ENCODE peak calls at places on chromosomes 11 and 22, in ten cellular contexts. One of them, this sample, is unnamed.

GRCh38 chr22:29032014-29032475 is 29.6 kb downstream of the C22orf31 start:
- DNase-seq in NB4: no peak
- DNase-seq in fibroblast of the aortic adventitia: no peak
- DNase-seq in Peyer's patch: no peak
- DNase-seq in upper lobe of right lung: no peak
- DNase-seq in gastrocnemius medialis: no peak
- DNase-seq in astrocyte of the cerebellum: no peak
- DNase-seq in OCI-LY7: no peak
- DNase-seq in cardiac muscle cell: peak
- DNase-seq in A549: no peak
- DNase-seq in this sample: peak

GRCh38 chr11:70848243-70848750 is 404.1 kb downstream of the SHANK2 start:
- DNase-seq in cardiac muscle cell: no peak
- DNase-seq in NB4: no peak
- DNase-seq in gastrocnemius medialis: no peak
- DNase-seq in Peyer's patch: no peak
- DNase-seq in OCI-LY7: no peak
- DNase-seq in astrocyte of the cerebellum: no peak
- DNase-seq in A549: no peak
- DNase-seq in fibroblast of the aortic adventitia: no peak
- DNase-seq in upper lobe of right lung: no peak
- DNase-seq in this sample: no peak

GRCh38 chr11:111308140-111308539 is 9.8 kb downstream of the POU2AF3 start:
- DNase-seq in astrocyte of the cerebellum: no peak
- DNase-seq in NB4: no peak
- DNase-seq in upper lobe of right lung: no peak
- DNase-seq in OCI-LY7: no peak
- DNase-seq in gastrocnemius medialis: no peak
- DNase-seq in Peyer's patch: peak
- DNase-seq in A549: peak
- DNase-seq in fibroblast of the aortic adventitia: no peak
- DNase-seq in cardiac muscle cell: no peak
- DNase-seq in this sample: no peak

GRCh38 chr11:63511349-63511748 is 5.5 kb downstream of the LGALS12 start:
- DNase-seq in A549: no peak
- DNase-seq in upper lobe of right lung: no peak
- DNase-seq in NB4: no peak
- DNase-seq in Peyer's patch: no peak
- DNase-seq in gastrocnemius medialis: no peak
- DNase-seq in cardiac muscle cell: no peak
- DNase-seq in astrocyte of the cerebellum: no peak
- DNase-seq in fibroblast of the aortic adventitia: no peak
- DNase-seq in OCI-LY7: no peak
- DNase-seq in this sample: no peak

GRCh38 chr22:40030026-40030756 is 35.4 kb downstream of the FAM83F start:
- DNase-seq in gastrocnemius medialis: no peak
- DNase-seq in NB4: no peak
- DNase-seq in Peyer's patch: peak
- DNase-seq in OCI-LY7: no peak
- DNase-seq in A549: no peak
- DNase-seq in cardiac muscle cell: no peak
- DNase-seq in fibroblast of the aortic adventitia: no peak
- DNase-seq in upper lobe of right lung: peak
- DNase-seq in astrocyte of the cerebellum: no peak
- DNase-seq in this sample: no peak

GRCh38 chr11:127340438-127340837 is 339.9 kb upstream of the KIRREL3 start:
- DNase-seq in cardiac muscle cell: no peak
- DNase-seq in fibroblast of the aortic adventitia: no peak
- DNase-seq in A549: no peak
- DNase-seq in upper lobe of right lung: no peak
- DNase-seq in Peyer's patch: no peak
- DNase-seq in astrocyte of the cerebellum: no peak
- DNase-seq in NB4: no peak
- DNase-seq in OCI-LY7: no peak
- DNase-seq in gastrocnemius medialis: no peak
- DNase-seq in this sample: no peak

GRCh38 chr22:44659140-44659539 is 42.9 kb upstream of the PRR5 start:
- DNase-seq in NB4: no peak
- DNase-seq in cardiac muscle cell: no peak
- DNase-seq in fibroblast of the aortic adventitia: no peak
- DNase-seq in astrocyte of the cerebellum: no peak
- DNase-seq in Peyer's patch: no peak
- DNase-seq in OCI-LY7: no peak
- DNase-seq in upper lobe of right lung: no peak
- DNase-seq in A549: no peak
- DNase-seq in gastrocnemius medialis: peak
- DNase-seq in this sample: peak

GRCh38 chr11:78564037-78564888 is 10.4 kb downstream of the NARS2 start:
- DNase-seq in cardiac muscle cell: peak
- DNase-seq in OCI-LY7: peak
- DNase-seq in A549: peak
- DNase-seq in upper lobe of right lung: no peak
- DNase-seq in gastrocnemius medialis: no peak
- DNase-seq in Peyer's patch: no peak
- DNase-seq in astrocyte of the cerebellum: peak
- DNase-seq in fibroblast of the aortic adventitia: peak
- DNase-seq in NB4: peak
- DNase-seq in this sample: peak

GRCh38 chr22:41052661-41053490 is 39.5 kb upstream of the EP300 start:
- DNase-seq in cardiac muscle cell: no peak
- DNase-seq in astrocyte of the cerebellum: peak
- DNase-seq in upper lobe of right lung: no peak
- DNase-seq in fibroblast of the aortic adventitia: peak
- DNase-seq in gastrocnemius medialis: no peak
- DNase-seq in NB4: no peak
- DNase-seq in A549: no peak
- DNase-seq in OCI-LY7: no peak
- DNase-seq in Peyer's patch: no peak
- DNase-seq in this sample: peak

GRCh38 chr11:13745165-13745564 is 76.7 kb downstream of the FAR1 start:
- DNase-seq in fibroblast of the aortic adventitia: peak
- DNase-seq in cardiac muscle cell: no peak
- DNase-seq in A549: no peak
- DNase-seq in Peyer's patch: no peak
- DNase-seq in upper lobe of right lung: no peak
- DNase-seq in OCI-LY7: no peak
- DNase-seq in NB4: peak
- DNase-seq in gastrocnemius medialis: no peak
- DNase-seq in astrocyte of the cerebellum: no peak
- DNase-seq in this sample: peak

GRCh38 chr22:19719055-19719482 is 4.3 kb upstream of the GP1BB start:
- DNase-seq in astrocyte of the cerebellum: no peak
- DNase-seq in NB4: peak
- DNase-seq in cardiac muscle cell: peak
- DNase-seq in OCI-LY7: no peak
- DNase-seq in gastrocnemius medialis: no peak
- DNase-seq in upper lobe of right lung: no peak
- DNase-seq in fibroblast of the aortic adventitia: no peak
- DNase-seq in A549: no peak
- DNase-seq in Peyer's patch: no peak
- DNase-seq in this sample: no peak

GRCh38 chr11:65027213-65028067 is at the start of gene SNX15:
- DNase-seq in NB4: peak
- DNase-seq in A549: peak
- DNase-seq in OCI-LY7: peak
- DNase-seq in cardiac muscle cell: peak
- DNase-seq in Peyer's patch: peak
- DNase-seq in gastrocnemius medialis: peak
- DNase-seq in astrocyte of the cerebellum: peak
- DNase-seq in fibroblast of the aortic adventitia: peak
- DNase-seq in upper lobe of right lung: peak
- DNase-seq in this sample: peak

GRCh38 chr11:130472434-130472961 is 24.1 kb downstream of the ADAMTS15 start:
- DNase-seq in astrocyte of the cerebellum: no peak
- DNase-seq in OCI-LY7: no peak
- DNase-seq in gastrocnemius medialis: no peak
- DNase-seq in A549: no peak
- DNase-seq in upper lobe of right lung: no peak
- DNase-seq in cardiac muscle cell: no peak
- DNase-seq in NB4: no peak
- DNase-seq in Peyer's patch: no peak
- DNase-seq in fibroblast of the aortic adventitia: no peak
- DNase-seq in this sample: no peak

DNA sequence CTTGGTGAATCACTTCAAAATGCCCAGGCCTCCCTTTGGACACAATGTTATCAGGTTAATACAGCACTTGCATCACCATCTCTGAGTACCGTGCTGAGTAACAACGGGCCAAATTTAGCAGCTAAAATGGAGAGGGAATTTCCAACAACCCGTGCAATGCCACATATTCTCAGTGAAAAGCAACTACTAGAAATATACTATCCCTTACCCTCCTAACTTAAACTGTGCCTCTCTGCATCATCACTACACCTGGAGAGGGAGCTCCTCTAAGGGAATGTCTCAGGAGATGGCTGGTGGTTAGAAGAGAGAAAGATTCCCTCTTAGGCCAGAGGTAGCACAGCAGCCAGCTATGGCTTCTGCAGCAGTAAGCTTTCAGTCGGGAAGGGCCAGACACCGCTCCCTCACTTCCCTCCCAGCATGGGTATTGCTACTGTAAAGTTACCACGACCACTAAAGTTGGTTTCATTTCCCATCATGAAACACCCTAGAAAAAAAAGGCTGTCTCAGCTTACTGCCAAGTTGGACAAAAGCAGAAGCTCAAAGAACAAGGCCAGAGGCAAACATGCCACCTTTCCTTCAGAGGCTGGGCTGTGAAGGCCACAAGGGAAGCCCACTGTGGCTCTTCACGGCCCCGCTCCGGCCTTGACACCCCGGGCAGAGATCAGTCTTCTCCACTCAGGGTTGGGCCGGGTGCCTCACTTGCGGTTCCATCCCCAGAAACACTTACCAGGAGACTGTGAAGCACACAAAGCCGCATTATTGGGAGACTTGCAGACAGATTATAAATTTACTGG is 3.9 kb downstream of the MAML2 start:
- DNase-seq in gastrocnemius medialis: no peak
- DNase-seq in upper lobe of right lung: peak
- DNase-seq in Peyer's patch: no peak
- DNase-seq in A549: no peak
- DNase-seq in NB4: peak
- DNase-seq in astrocyte of the cerebellum: no peak
- DNase-seq in fibroblast of the aortic adventitia: peak
- DNase-seq in OCI-LY7: peak
- DNase-seq in cardiac muscle cell: no peak
- DNase-seq in this sample: peak
- H3K4me3 ChIP-seq in gastrocnemius medialis: peak
- H3K4me3 ChIP-seq in upper lobe of right lung: peak
- H3K4me3 ChIP-seq in Peyer's patch: peak
- H3K4me3 ChIP-seq in A549: no peak
- H3K4me3 ChIP-seq in NB4: no peak
- H3K4me3 ChIP-seq in astrocyte of the cerebellum: peak
- H3K4me3 ChIP-seq in fibroblast of the aortic adventitia: peak
- H3K4me3 ChIP-seq in OCI-LY7: no peak
- H3K4me3 ChIP-seq in cardiac muscle cell: no peak
- H3K4me3 ChIP-seq in this sample: peak

GRCh38 chr22:37318255-37319109 is 36.2 kb downstream of the CYTH4 start:
- DNase-seq in astrocyte of the cerebellum: no peak
- DNase-seq in cardiac muscle cell: no peak
- DNase-seq in OCI-LY7: no peak
- DNase-seq in A549: no peak
- DNase-seq in fibroblast of the aortic adventitia: no peak
- DNase-seq in upper lobe of right lung: no peak
- DNase-seq in Peyer's patch: no peak
- DNase-seq in gastrocnemius medialis: no peak
- DNase-seq in NB4: no peak
- DNase-seq in this sample: no peak
- TF ChIP-seq CTCF in astrocyte of the cerebellum: peak
- TF ChIP-seq CTCF in cardiac muscle cell: no peak
- TF ChIP-seq CTCF in OCI-LY7: no peak
- TF ChIP-seq CTCF in A549: peak
- TF ChIP-seq CTCF in fibroblast of the aortic adventitia: no peak
- TF ChIP-seq CTCF in upper lobe of right lung: no peak
- TF ChIP-seq CTCF in Peyer's patch: no peak
- TF ChIP-seq CTCF in gastrocnemius medialis: no peak
- TF ChIP-seq CTCF in NB4: no peak
- TF ChIP-seq CTCF in this sample: peak

GRCh38 chr22:27474711-27475547 is 326.6 kb downstream of the MN1 start:
- DNase-seq in upper lobe of right lung: no peak
- DNase-seq in fibroblast of the aortic adventitia: peak
- DNase-seq in cardiac muscle cell: no peak
- DNase-seq in OCI-LY7: no peak
- DNase-seq in Peyer's patch: no peak
- DNase-seq in gastrocnemius medialis: no peak
- DNase-seq in A549: peak
- DNase-seq in NB4: no peak
- DNase-seq in astrocyte of the cerebellum: peak
- DNase-seq in this sample: peak
- H3K4me3 ChIP-seq in upper lobe of right lung: no peak
- H3K4me3 ChIP-seq in fibroblast of the aortic adventitia: no peak
- H3K4me3 ChIP-seq in cardiac muscle cell: no peak
- H3K4me3 ChIP-seq in OCI-LY7: no peak
- H3K4me3 ChIP-seq in Peyer's patch: no peak
- H3K4me3 ChIP-seq in gastrocnemius medialis: no peak
- H3K4me3 ChIP-seq in A549: no peak
- H3K4me3 ChIP-seq in NB4: no peak
- H3K4me3 ChIP-seq in astrocyte of the cerebellum: no peak
- H3K4me3 ChIP-seq in this sample: no peak

GRCh38 chr11:81966340-81966739 is 767.3 kb downstream of the FAM181B start:
- DNase-seq in OCI-LY7: no peak
- DNase-seq in cardiac muscle cell: no peak
- DNase-seq in upper lobe of right lung: no peak
- DNase-seq in NB4: no peak
- DNase-seq in astrocyte of the cerebellum: peak
- DNase-seq in A549: no peak
- DNase-seq in gastrocnemius medialis: no peak
- DNase-seq in Peyer's patch: no peak
- DNase-seq in fibroblast of the aortic adventitia: peak
- DNase-seq in this sample: peak

GRCh38 chr11:81959341-81959740 is 774.3 kb downstream of the FAM181B start:
- DNase-seq in fibroblast of the aortic adventitia: no peak
- DNase-seq in A549: no peak
- DNase-seq in gastrocnemius medialis: no peak
- DNase-seq in upper lobe of right lung: no peak
- DNase-seq in OCI-LY7: no peak
- DNase-seq in cardiac muscle cell: peak
- DNase-seq in NB4: no peak
- DNase-seq in Peyer's patch: no peak
- DNase-seq in astrocyte of the cerebellum: no peak
- DNase-seq in this sample: peak

GRCh38 chr11:81967242-81967641 is 766.4 kb downstream of the FAM181B start:
- DNase-seq in astrocyte of the cerebellum: no peak
- DNase-seq in OCI-LY7: no peak
- DNase-seq in fibroblast of the aortic adventitia: peak
- DNase-seq in NB4: no peak
- DNase-seq in cardiac muscle cell: no peak
- DNase-seq in gastrocnemius medialis: no peak
- DNase-seq in A549: no peak
- DNase-seq in Peyer's patch: no peak
- DNase-seq in upper lobe of right lung: no peak
- DNase-seq in this sample: peak

DNA sequence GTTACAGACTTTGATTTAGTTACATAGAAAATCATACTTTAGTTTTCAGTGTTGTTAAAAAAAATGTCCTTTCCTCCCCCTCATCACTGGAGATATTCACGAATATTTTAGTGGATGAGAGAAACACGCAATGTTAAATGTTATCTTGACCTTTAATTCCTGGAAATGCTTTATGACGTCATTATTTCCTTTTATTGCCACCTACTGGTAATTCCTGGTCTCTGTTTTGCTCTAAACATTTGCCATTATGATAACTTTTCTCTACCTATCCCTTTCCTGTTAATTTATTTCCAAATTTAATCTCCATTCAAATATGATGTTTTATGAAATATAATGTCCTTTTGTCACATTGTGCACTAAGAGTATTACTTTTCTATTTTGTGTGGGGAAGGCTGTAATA is 770.6 kb downstream of the FAM181B start:
- DNase-seq in fibroblast of the aortic adventitia: peak
- DNase-seq in astrocyte of the cerebellum: no peak
- DNase-seq in upper lobe of right lung: no peak
- DNase-seq in A549: peak
- DNase-seq in cardiac muscle cell: no peak
- DNase-seq in OCI-LY7: peak
- DNase-seq in gastrocnemius medialis: no peak
- DNase-seq in NB4: peak
- DNase-seq in Peyer's patch: no peak
- DNase-seq in this sample: peak
- TF ChIP-seq CTCF in fibroblast of the aortic adventitia: no peak
- TF ChIP-seq CTCF in astrocyte of the cerebellum: no peak
- TF ChIP-seq CTCF in upper lobe of right lung: peak
- TF ChIP-seq CTCF in A549: no peak
- TF ChIP-seq CTCF in cardiac muscle cell: peak
- TF ChIP-seq CTCF in OCI-LY7: peak
- TF ChIP-seq CTCF in gastrocnemius medialis: no peak
- TF ChIP-seq CTCF in NB4: peak
- TF ChIP-seq CTCF in Peyer's patch: peak
- TF ChIP-seq CTCF in this sample: peak